ENCODE peak calls at places on chromosomes 2 and 18, in five cellular contexts. V, A, Q, L and E are unnamed samples.

GRCh38 chr2:19868705-19869550 is 32.9 kb downstream of the TTC32 start:
- DNase-seq in V (no peak), A (no peak), Q (no peak), L (peak; percentile 72), E (no peak)

GRCh38 chr18:76371804-76372203 is 123.2 kb downstream of the ZNF516 start:
- DNase-seq in V (no peak), A (no peak), Q (no peak), L (peak; percentile 47), E (no peak)

GRCh38 chr18:7273301-7273911 is 42.5 kb downstream of the LRRC30 start:
- DNase-seq in V (peak; percentile 56), A (peak; percentile 56), Q (peak; percentile 2), L (peak; percentile 85), E (peak; percentile 45)

GRCh38 chr18:69898241-69898861 is 49.3 kb downstream of the CD226 start:
- DNase-seq in V (peak; percentile 2), A (no peak), Q (no peak), L (no peak), E (no peak)

GRCh38 chr18:2412261-2412660 is 159.0 kb downstream of the METTL4 start:
- DNase-seq in V (no peak), A (no peak), Q (no peak), L (no peak), E (no peak)

GRCh38 chr2:205477016-205477705 is 205.1 kb upstream of the NRP2 start:
- DNase-seq in V (no peak), A (no peak), Q (no peak), L (no peak), E (no peak)

GRCh38 chr2:170206805-170207407 is 29.0 kb downstream of the MYO3B start:
- DNase-seq in V (no peak), A (no peak), Q (no peak), L (no peak), E (no peak)

GRCh38 chr2:22355816-22356433 is 1029.1 kb upstream of the KLHL29 start:
- DNase-seq in V (peak; percentile 1), A (no peak), Q (no peak), L (peak; percentile 74), E (peak; percentile 14)

GRCh38 chr2:220057922-220058321 is 430.5 kb downstream of the SLC4A3 start:
- DNase-seq in V (no peak), A (no peak), Q (no peak), L (no peak), E (no peak)

GRCh38 chr2:60316381-60317028 is 236.9 kb downstream of the BCL11A start:
- DNase-seq in V (no peak), A (no peak), Q (no peak), L (no peak), E (no peak)

GRCh38 chr18:62898359-62898758 is 183.0 kb downstream of the PHLPP1 start:
- DNase-seq in V (no peak), A (no peak), Q (no peak), L (no peak), E (no peak)

GRCh38 chr18:28729321-28729720 is 552.4 kb upstream of the CDH2 start:
- DNase-seq in V (no peak), A (no peak), Q (no peak), L (no peak), E (peak; percentile 7)